ENCODE peak calls at places on chromosomes 5 and 9, in four cellular contexts. H, B, P and X are unnamed samples.

GRCh38 chr9:124629600-124629999 is 122.4 kb upstream of the NR5A1 start:
- DNase-seq in P (no peak), H (no peak), B (no peak), X (no peak)

GRCh38 chr9:137057545-137057944 is 3.7 kb upstream of the ENTPD2 start:
- DNase-seq in B (no peak), H (no peak), P (no peak), X (no peak)

GRCh38 chr9:137311171-137311970 is 9.3 kb upstream of the NRARP start:
- DNase-seq in B (peak; percentile 66), H (no peak), P (peak; percentile 52), X (no peak)

GRCh38 chr9:8779478-8779877 is 979.9 kb upstream of the DMAC1 start:
- DNase-seq in P (no peak), H (no peak), B (no peak), X (no peak)

GRCh38 chr9:17587113-17587512 is 8.2 kb downstream of the SH3GL2 start:
- DNase-seq in P (no peak), H (no peak), B (no peak), X (no peak)

GRCh38 chr9:84207443-84208032 is 133.0 kb downstream of the SLC28A3 start:
- DNase-seq in P (no peak), H (no peak), B (no peak), X (no peak)

GRCh38 chr5:97231025-97231636 is 48.1 kb upstream of the RIOK2 start:
- DNase-seq in H (peak; percentile 70), P (no peak), B (peak; percentile 43), X (peak; percentile 14)

GRCh38 chr5:112957970-112958773 is 18.4 kb upstream of the DCP2 start:
- DNase-seq in P (no peak), B (peak; percentile 37), H (peak; percentile 65), X (no peak)

GRCh38 chr9:126119731-126120130 is 206.9 kb upstream of the MVB12B start:
- DNase-seq in B (no peak), H (no peak), P (peak; percentile 6), X (no peak)

GRCh38 chr9:33290994-33291397 is 680 bp downstream of the NFX1 start:
- DNase-seq in B (peak; percentile 81), H (peak; percentile 54), P (no peak), X (no peak)

GRCh38 chr5:107990881-107991810 is 320.4 kb upstream of the EFNA5 start:
- DNase-seq in H (no peak), P (no peak), B (no peak), X (no peak)
- TF ChIP-seq SP1 in H (no peak), P (no peak), B (no peak), X (no peak)

GRCh38 chr9:14189146-14189545 is 124.8 kb downstream of the NFIB start:
- DNase-seq in P (no peak), B (no peak), H (no peak), X (no peak)

GRCh38 chr9:14189578-14189977 is 124.4 kb downstream of the NFIB start:
- DNase-seq in B (no peak), H (no peak), P (no peak), X (no peak)

GRCh38 chr9:14191512-14191911 is 122.4 kb downstream of the NFIB start:
- DNase-seq in P (no peak), H (no peak), B (no peak), X (no peak)

GRCh38 chr9:14188011-14188410 is 125.9 kb downstream of the NFIB start:
- DNase-seq in P (no peak), H (no peak), B (no peak), X (no peak)

DNA sequence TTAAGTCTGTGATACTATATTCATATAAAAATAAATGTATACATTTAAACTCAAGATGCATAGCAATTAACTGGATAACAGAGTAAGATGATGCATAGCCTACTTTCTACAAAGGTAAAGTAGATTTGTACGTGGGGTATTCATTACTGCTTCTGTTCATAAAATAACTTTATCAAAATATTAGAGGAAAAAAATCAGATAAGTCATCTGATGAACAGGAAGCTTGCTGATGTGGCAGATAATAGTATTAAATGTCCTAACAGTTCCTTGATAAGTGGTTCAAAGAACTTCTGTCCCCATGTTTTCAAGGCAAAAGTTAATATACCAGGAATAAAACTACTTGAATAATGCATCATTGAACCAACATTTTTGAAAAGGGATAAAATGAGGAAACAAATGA is 123.7 kb downstream of the NFIB start:
- DNase-seq in P (no peak), H (no peak), B (no peak), X (no peak)
- TF ChIP-seq JUN in P (no peak), H (no peak), B (no peak), X (no peak)

GRCh38 chr9:109816490-109816889 is 36.5 kb downstream of the PALM2AKAP2 start:
- DNase-seq in B (no peak), P (no peak), H (peak; percentile 86), X (no peak)
- TF ChIP-seq MAX in B (no peak), P (no peak), H (no peak), X (no peak)

GRCh38 chr5:71780597-71780996 is 61.5 kb downstream of the CARTPT start:
- DNase-seq in B (no peak), P (no peak), H (no peak), X (no peak)
- TF ChIP-seq SP1 in B (no peak), P (no peak), H (no peak), X (no peak)

GRCh38 chr9:36928210-36928609 is 105.9 kb downstream of the PAX5 start:
- DNase-seq in H (no peak), P (no peak), B (no peak), X (no peak)
- TF ChIP-seq JUN in H (no peak), P (no peak), B (no peak), X (no peak)